ENCODE peak calls at places on chromosomes 5 and 9, in nine cellular contexts. Z is Panc1, J is stomach, G is vagina, N is GM23338, I is transverse colon, D is H1, C is HCT116, A is HepG2. K is an unnamed sample.

GRCh38 chr5:151357097-151357496 is 9.7 kb upstream of the SLC36A2 start:
- DNase-seq in Z (no peak), J (no peak), G (no peak), N (peak), I (no peak), D (peak), C (no peak), A (no peak), K (no peak)

GRCh38 chr5:93099902-93100347 is 481.1 kb downstream of the NR2F1-AS1 start:
- DNase-seq in Z (no peak), J (no peak), G (no peak), N (no peak), I (no peak), D (no peak), C (no peak), A (no peak), K (no peak)

GRCh38 chr9:91036356-91036755 is 234.7 kb downstream of the SYK start:
- DNase-seq in Z (no peak), J (no peak), G (no peak), N (no peak), I (no peak), D (no peak), C (no peak), A (no peak), K (no peak)

GRCh38 chr9:124780060-124780756 is 3.3 kb downstream of the OLFML2A start:
- DNase-seq in Z (no peak), J (peak), G (no peak), N (no peak), I (peak), D (no peak), C (no peak), A (no peak), K (no peak)

GRCh38 chr9:14031761-14032279 is 282.1 kb downstream of the NFIB start:
- DNase-seq in Z (no peak), J (no peak), G (no peak), N (no peak), I (no peak), D (no peak), C (no peak), A (no peak), K (no peak)

GRCh38 chr5:142309747-142310318 is 15.0 kb downstream of the SPRY4 start:
- DNase-seq in Z (no peak), J (no peak), G (no peak), N (no peak), I (no peak), D (no peak), C (no peak), A (no peak), K (no peak)

GRCh38 chr5:116271432-116271831 is 186.6 kb downstream of the COMMD10 start:
- DNase-seq in Z (no peak), J (no peak), G (no peak), N (no peak), I (no peak), D (no peak), C (no peak), A (no peak), K (no peak)

GRCh38 chr9:97758334-97758916 is 61.3 kb upstream of the XPA start:
- DNase-seq in Z (no peak), J (no peak), G (no peak), N (no peak), I (no peak), D (no peak), C (no peak), A (no peak), K (no peak)

GRCh38 chr9:87950765-87951488 is 23.4 kb downstream of the CDK20 start:
- DNase-seq in Z (peak), J (no peak), G (no peak), N (peak), I (no peak), D (no peak), C (peak), A (peak), K (no peak)

GRCh38 chr5:146754621-146755020 is 123.9 kb downstream of the PPP2R2B start:
- DNase-seq in Z (no peak), J (no peak), G (no peak), N (no peak), I (no peak), D (no peak), C (no peak), A (no peak), K (no peak)

GRCh38 chr5:160175438-160176218 is 53.7 kb upstream of the FABP6 start:
- DNase-seq in Z (no peak), J (no peak), G (no peak), N (no peak), I (no peak), D (no peak), C (no peak), A (no peak), K (no peak)

GRCh38 chr5:75023368-75024159 is 28.8 kb downstream of the GCNT4 start:
- DNase-seq in Z (no peak), J (no peak), G (no peak), N (no peak), I (peak), D (no peak), C (no peak), A (no peak), K (no peak)

GRCh38 chr5:100900142-100900795 is 2.8 kb downstream of the ST8SIA4 start:
- DNase-seq in Z (no peak), J (peak), G (no peak), N (peak), I (peak), D (no peak), C (no peak), A (no peak), K (no peak)

GRCh38 chr5:76641514-76642120 is 18.4 kb upstream of the F2RL2 start:
- DNase-seq in Z (peak), J (peak), G (no peak), N (peak), I (peak), D (no peak), C (peak), A (peak), K (no peak)

GRCh38 chr9:135884328-135885035 is 22.9 kb downstream of the CAMSAP1 start:
- DNase-seq in Z (no peak), J (peak), G (no peak), N (no peak), I (no peak), D (no peak), C (no peak), A (peak), K (no peak)

GRCh38 chr5:124644138-124644537 is 102.3 kb downstream of the ZNF608 start:
- DNase-seq in Z (no peak), J (no peak), G (no peak), N (no peak), I (no peak), D (no peak), C (no peak), A (no peak), K (no peak)

GRCh38 chr5:6725448-6725847 is 12.2 kb downstream of the TENT4A start:
- DNase-seq in Z (no peak), J (no peak), G (no peak), N (no peak), I (no peak), D (no peak), C (no peak), A (no peak), K (no peak)

GRCh38 chr5:6726006-6726405 is 12.8 kb downstream of the TENT4A start:
- DNase-seq in Z (no peak), J (no peak), G (no peak), N (no peak), I (no peak), D (no peak), C (no peak), A (no peak), K (no peak)

GRCh38 chr5:6723901-6724300 is 10.7 kb downstream of the TENT4A start:
- DNase-seq in Z (no peak), J (no peak), G (no peak), N (no peak), I (no peak), D (no peak), C (no peak), A (no peak), K (no peak)

GRCh38 chr5:6723122-6723885 is 10.1 kb downstream of the TENT4A start:
- DNase-seq in Z (no peak), J (no peak), G (no peak), N (no peak), I (no peak), D (no peak), C (no peak), A (no peak), K (no peak)

DNA sequence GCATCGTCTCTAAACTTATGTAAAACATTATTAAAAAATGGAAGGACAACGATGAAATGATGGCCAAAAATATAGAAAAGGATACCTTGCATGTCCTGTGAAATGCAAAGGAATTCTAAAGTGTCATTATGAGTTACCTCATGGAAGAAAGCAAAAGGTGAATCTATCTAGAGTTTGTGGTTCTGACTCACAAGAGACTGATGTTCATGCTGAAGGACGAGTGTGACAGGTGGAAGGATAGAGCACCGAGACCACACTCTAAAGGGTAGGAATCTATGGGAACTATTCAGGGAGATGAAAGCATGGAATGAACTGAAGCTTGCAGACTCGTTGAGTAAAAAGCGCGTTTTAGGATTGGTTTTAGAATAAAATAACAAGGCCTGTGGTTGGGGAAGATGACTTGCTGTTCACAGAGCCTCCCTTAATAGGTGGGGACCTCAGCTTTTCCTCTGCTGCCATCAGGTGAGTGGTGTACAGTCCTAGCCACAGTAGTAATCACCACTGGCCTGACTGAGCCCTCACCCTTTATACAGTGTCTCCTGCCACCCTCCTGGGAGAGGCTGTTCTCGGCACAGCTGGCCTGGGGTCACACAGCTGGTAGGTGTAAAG is 11.2 kb downstream of the TENT4A start:
- DNase-seq in Z (no peak), J (no peak), G (no peak), N (no peak), I (no peak), D (no peak), C (no peak), A (no peak), K (no peak)
- TF ChIP-seq POLR2AphosphoS5 in Z (no peak), J (no peak), G (no peak), N (no peak), I (no peak), D (no peak), C (no peak), A (no peak), K (no peak)

DNA sequence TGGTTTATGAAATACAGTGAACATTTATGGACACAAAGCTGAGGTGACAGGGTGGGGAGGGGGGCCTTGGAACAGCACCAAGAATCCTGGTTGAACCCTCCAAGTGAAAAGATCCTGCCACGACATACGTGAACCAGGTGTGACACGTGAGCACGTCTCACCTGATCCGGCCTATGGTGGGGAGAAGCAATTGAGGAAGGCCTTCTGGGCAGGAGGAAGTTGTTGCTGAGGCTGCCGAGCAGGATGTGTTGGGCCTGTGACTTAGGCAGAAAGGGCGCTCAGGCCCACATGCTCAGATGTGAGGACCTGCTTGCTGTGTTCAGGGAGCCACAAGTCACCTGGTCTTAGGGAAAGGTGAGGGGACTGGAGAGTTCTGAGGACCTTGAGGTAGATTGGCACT is 2.5 kb upstream of the MAPK9 start:
- DNase-seq in Z (no peak), J (no peak), G (peak), N (no peak), I (no peak), D (no peak), C (no peak), A (no peak), K (no peak)
- TF ChIP-seq POLR2AphosphoS5 in Z (no peak), J (no peak), G (no peak), N (peak), I (no peak), D (no peak), C (no peak), A (no peak), K (no peak)

GRCh38 chr5:132420706-132421272 is 51.3 kb downstream of the SLC22A5 start:
- DNase-seq in Z (no peak), J (no peak), G (no peak), N (no peak), I (no peak), D (no peak), C (no peak), A (no peak), K (no peak)
- TF ChIP-seq POLR2AphosphoS5 in Z (no peak), J (no peak), G (no peak), N (no peak), I (no peak), D (no peak), C (no peak), A (no peak), K (peak)

GRCh38 chr9:17394868-17395488 is 183.9 kb upstream of the SH3GL2 start:
- DNase-seq in Z (no peak), J (no peak), G (no peak), N (peak), I (no peak), D (no peak), C (no peak), A (no peak), K (no peak)

DNA sequence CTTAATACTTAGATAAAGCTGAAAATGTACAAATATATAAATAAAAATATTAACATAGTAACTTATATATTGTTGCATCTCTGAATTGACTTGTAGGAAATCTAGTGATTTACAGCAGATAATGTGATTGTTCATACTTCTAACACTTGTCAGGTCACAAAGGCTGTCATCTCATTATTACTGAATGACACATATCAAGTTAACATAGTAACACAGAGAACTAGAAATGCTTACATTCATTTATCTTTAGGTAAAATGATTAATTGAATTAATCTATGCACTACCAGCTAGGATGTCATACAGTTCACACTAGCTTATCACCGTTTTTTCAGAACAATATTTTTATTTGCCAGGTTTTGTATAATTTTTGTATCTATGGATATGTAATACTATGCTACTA is 189.8 kb upstream of the SH3GL2 start:
- DNase-seq in Z (no peak), J (no peak), G (no peak), N (no peak), I (no peak), D (no peak), C (no peak), A (no peak), K (no peak)
- TF ChIP-seq POLR2AphosphoS5 in Z (no peak), J (no peak), G (no peak), N (no peak), I (no peak), D (no peak), C (no peak), A (no peak), K (no peak)

K was measured in GM12892.